ENCODE peak calls at places on chromosome 14, in seven cellular contexts. D is foreskin fibroblast; R is CD4-positive, alpha-beta T cell; U is MCF 10A; F is glutamatergic neuron; T is astrocyte of the cerebellum; X is GM06990. Q is an unnamed sample.
A peak's percentile ranks its signal among the peaks of the same experiment; 100 is the strongest.

GRCh38 chr14:83291716-83292115 is 1758.1 kb upstream of the SEL1L start:
- DNase-seq in R (no peak), U (peak; percentile 31), F (no peak), D (peak; percentile 22), X (no peak), T (no peak), Q (no peak)

GRCh38 chr14:25003537-25003936 is 46.4 kb downstream of the STXBP6 start:
- DNase-seq in X (no peak), U (no peak), T (no peak), D (peak; percentile 55), F (no peak), R (no peak), Q (no peak)

GRCh38 chr14:97412933-97413574 is 615.9 kb downstream of the VRK1 start:
- DNase-seq in F (no peak), X (no peak), R (no peak), U (no peak), D (no peak), T (no peak), Q (no peak)

GRCh38 chr14:83425138-83425537 is 1891.5 kb upstream of the SEL1L start:
- DNase-seq in D (peak; percentile 73), U (peak; percentile 46), R (no peak), X (no peak), F (no peak), T (peak; percentile 47), Q (peak; percentile 12)

GRCh38 chr14:80055226-80055625 is 156.1 kb downstream of the DIO2 start:
- DNase-seq in X (no peak), F (no peak), U (no peak), T (no peak), R (no peak), D (peak; percentile 7), Q (no peak)

GRCh38 chr14:87833026-87833425 is 160.0 kb downstream of the GALC start:
- DNase-seq in R (no peak), U (no peak), X (no peak), D (no peak), F (no peak), T (no peak), Q (no peak)

GRCh38 chr14:100788517-100789365 is 37.2 kb upstream of the MEG3 start:
- DNase-seq in R (no peak), U (no peak), D (no peak), T (no peak), F (no peak), X (no peak), Q (no peak)

GRCh38 chr14:100607611-100607956 is 20.4 kb upstream of the BEGAIN start:
- DNase-seq in X (no peak), D (no peak), F (no peak), U (no peak), R (peak; percentile 23), T (no peak), Q (no peak)

GRCh38 chr14:99239661-99240092 is 32.3 kb downstream of the BCL11B start:
- DNase-seq in X (no peak), R (no peak), D (no peak), F (no peak), T (no peak), U (peak; percentile 11), Q (no peak)

GRCh38 chr14:105710119-105711057 is 184.0 kb downstream of the TMEM121 start:
- DNase-seq in D (no peak), T (no peak), R (no peak), X (peak; percentile 58), U (no peak), F (no peak), Q (no peak)

GRCh38 chr14:74973003-74973614 is 17.7 kb upstream of the PGF start:
- DNase-seq in X (no peak), T (no peak), F (no peak), U (no peak), R (no peak), D (no peak), Q (no peak)

GRCh38 chr14:68374682-68375081 is 418.2 kb downstream of the ZFP36L1 start:
- DNase-seq in F (no peak), X (no peak), R (no peak), T (no peak), D (no peak), U (no peak), Q (no peak)

GRCh38 chr14:29462772-29463171 is 464.9 kb downstream of the PRKD1 start:
- DNase-seq in R (no peak), X (no peak), T (no peak), U (no peak), F (no peak), D (no peak), Q (no peak)

GRCh38 chr14:90274808-90275454 is 18.6 kb downstream of the PSMC1 start:
- DNase-seq in R (no peak), T (no peak), X (no peak), F (no peak), D (peak; percentile 63), U (peak; percentile 54), Q (no peak)

GRCh38 chr14:86057018-86057667 is 527.2 kb downstream of the FLRT2 start:
- DNase-seq in T (no peak), D (peak; percentile 52), X (no peak), U (peak; percentile 55), R (no peak), F (peak; percentile 58), Q (no peak)

GRCh38 chr14:62736426-62737043 is 308.7 kb downstream of the KCNH5 start:
- DNase-seq in X (no peak), R (no peak), T (peak; percentile 2), U (no peak), D (no peak), F (no peak), Q (no peak)

GRCh38 chr14:61406670-61407069 is 85.3 kb downstream of the PRKCH start:
- DNase-seq in U (no peak), T (no peak), R (no peak), X (no peak), D (no peak), F (no peak), Q (no peak)

GRCh38 chr14:102220031-102220430 is 80.3 kb downstream of the WDR20 start:
- DNase-seq in U (no peak), R (no peak), D (no peak), X (peak; percentile 74), T (no peak), F (no peak), Q (no peak)

GRCh38 chr14:72643317-72643801 is 250.5 kb downstream of the DPF3 start:
- DNase-seq in T (peak; percentile 95), U (peak; percentile 92), F (peak; percentile 54), X (no peak), D (peak; percentile 98), R (no peak), Q (peak; percentile 90)

DNA sequence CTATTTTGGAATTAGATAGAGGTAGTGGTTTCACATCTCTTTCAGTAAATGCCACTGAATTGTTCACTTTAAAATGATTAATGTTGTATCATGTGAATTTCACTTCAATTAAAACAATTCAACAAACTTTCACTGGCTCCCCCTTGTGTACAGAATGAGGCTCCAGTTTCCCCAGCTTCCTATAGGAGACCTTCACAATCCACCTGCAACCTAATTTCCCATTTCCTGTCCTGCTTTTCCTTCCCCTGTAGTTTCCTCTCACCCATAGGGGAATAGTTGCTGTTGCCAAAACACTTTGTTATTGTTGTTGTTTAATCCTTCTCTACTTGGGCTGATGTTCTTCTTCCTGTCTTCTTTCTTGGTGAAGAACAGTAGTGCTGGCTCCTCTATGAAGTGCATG is 59.8 kb downstream of the NPAS3 start:
- DNase-seq in X (no peak), R (no peak), U (peak; percentile 35), T (no peak), F (no peak), D (peak; percentile 59), Q (no peak)
- TF ChIP-seq CTCF in X (peak; percentile 7), R (no peak), U (peak; percentile 38), T (peak; percentile 62), F (no peak), D (peak; percentile 62), Q (peak; percentile 64)

GRCh38 chr14:104528496-104528895 is 51.1 kb upstream of the C14orf180 start:
- DNase-seq in U (no peak), D (no peak), X (no peak), F (no peak), T (no peak), R (no peak), Q (no peak)

GRCh38 chr14:104530651-104531050 is 48.9 kb upstream of the C14orf180 start:
- DNase-seq in U (no peak), T (no peak), D (no peak), F (no peak), R (no peak), X (no peak), Q (no peak)

GRCh38 chr14:104527857-104528459 is 51.6 kb upstream of the C14orf180 start:
- DNase-seq in U (no peak), D (no peak), R (no peak), X (no peak), T (no peak), F (no peak), Q (no peak)

GRCh38 chr14:104531421-104532190 is 48.0 kb upstream of the C14orf180 start:
- DNase-seq in X (no peak), U (no peak), R (no peak), D (no peak), T (no peak), F (no peak), Q (no peak)

GRCh38 chr14:104532191-104532555 is 47.4 kb upstream of the C14orf180 start:
- DNase-seq in R (no peak), D (no peak), T (no peak), X (no peak), U (peak; percentile 79), F (no peak), Q (no peak)
- TF ChIP-seq CTCF in R (no peak), D (no peak), T (no peak), X (no peak), U (no peak), F (no peak), Q (no peak)

DNA sequence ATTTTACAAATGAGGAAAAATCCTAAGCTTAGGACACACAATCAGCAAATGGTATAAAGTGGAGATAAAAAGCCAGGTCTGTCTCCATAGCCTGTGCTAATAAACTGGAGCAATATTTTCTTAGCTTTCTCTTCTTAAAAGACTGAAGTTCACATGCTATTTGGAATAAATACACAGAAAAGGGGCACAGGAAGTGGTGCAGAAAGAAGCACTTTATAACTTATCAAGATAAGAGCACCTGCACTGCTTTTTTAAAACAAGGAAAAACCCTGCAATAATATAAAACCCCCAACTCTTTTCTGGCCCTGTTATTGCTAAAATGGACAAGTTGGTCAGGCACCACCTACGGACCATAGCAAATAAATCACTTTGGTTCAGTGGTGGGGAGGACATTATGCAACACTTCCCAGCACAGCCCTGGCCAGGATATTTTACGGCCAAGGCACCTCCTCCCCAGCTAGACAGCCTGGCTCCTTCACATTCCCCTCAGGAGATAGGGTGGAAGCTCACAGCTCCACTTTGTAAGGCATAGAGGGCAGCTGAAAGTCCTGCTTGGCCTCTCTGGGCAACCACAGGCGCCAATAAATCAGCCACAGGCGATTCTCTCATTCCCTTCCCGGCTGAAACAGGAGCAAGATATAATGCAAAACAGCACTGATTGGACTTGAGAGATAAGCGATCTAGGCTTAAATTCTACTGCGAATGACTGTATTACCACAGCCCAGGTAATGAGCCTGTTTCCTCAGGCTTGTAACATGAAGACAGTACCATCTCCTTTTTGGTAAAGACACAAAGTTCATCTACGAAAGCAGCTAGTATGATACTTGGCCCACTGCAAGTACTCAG is 2.1 kb downstream of the ZBTB25 start:
- DNase-seq in X (no peak), F (no peak), T (no peak), R (no peak), D (peak; percentile 67), U (peak; percentile 82), Q (no peak)
- TF ChIP-seq CTCF in X (no peak), F (no peak), T (no peak), R (no peak), D (no peak), U (no peak), Q (no peak)

DNA sequence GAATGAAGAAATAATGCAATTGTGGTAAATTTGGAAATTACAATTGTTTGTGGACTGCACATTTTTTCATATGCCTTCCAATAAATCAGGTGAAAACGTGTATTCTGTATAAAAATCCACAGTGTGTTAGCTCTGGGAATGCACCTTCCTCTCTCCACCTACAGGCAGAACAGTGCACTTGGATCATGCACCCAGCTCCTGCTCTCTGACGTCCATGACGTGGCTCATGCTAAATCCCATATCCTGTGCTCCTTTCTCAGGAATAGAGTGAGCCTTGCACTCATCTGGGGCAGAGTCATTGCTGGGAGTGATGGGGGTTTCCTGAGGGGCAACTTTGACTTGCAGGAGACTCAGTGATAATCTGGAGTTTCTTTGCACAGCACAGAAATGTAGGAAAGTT is 1282.1 kb downstream of the TMEM121 start:
- DNase-seq in T (no peak), R (no peak), U (no peak), F (no peak), D (no peak), X (no peak), Q (no peak)
- TF ChIP-seq CTCF in T (no peak), R (no peak), U (peak; percentile 14), F (no peak), D (no peak), X (no peak), Q (no peak)